ENCODE peak calls at places on chromosomes 16 and 17, in eight cellular contexts. W is A172, K is NCI-H1092 treated with DMSO at 0.1 percent for 48 hours, Q is LoVo, O is transverse colon, Y is heart right ventricle, L is neural crest cell, H is AG08395. B is an unnamed sample.
A peak's percentile ranks its signal among the peaks of the same experiment; 100 is the strongest.

GRCh38 chr17:75410141-75410540 is 4.7 kb upstream of the GRB2 start:
- DNase-seq in K (no peak), O (no peak), Q (no peak), H (no peak), W (no peak), Y (no peak), L (no peak), B (no peak)

GRCh38 chr17:64148699-64149098 is 18.8 kb upstream of the ERN1 start:
- DNase-seq in H (peak; percentile 19), O (no peak), K (no peak), W (no peak), Y (no peak), Q (no peak), L (no peak), B (peak; percentile 23)

GRCh38 chr17:69088643-69089200 is 28.0 kb upstream of the ABCA9 start:
- DNase-seq in O (no peak), Q (no peak), K (no peak), W (no peak), L (no peak), Y (no peak), H (no peak), B (no peak)

GRCh38 chr17:64608571-64608981 is 53.5 kb downstream of the SMURF2 start:
- DNase-seq in H (no peak), O (no peak), Y (no peak), W (no peak), Q (no peak), K (no peak), L (no peak), B (no peak)

GRCh38 chr17:17704931-17705330 is 23.7 kb downstream of the RAI1 start:
- DNase-seq in Y (no peak), K (no peak), O (no peak), W (no peak), H (no peak), L (no peak), Q (no peak), B (no peak)

GRCh38 chr16:12874135-12874534 is 27.3 kb upstream of the SHISA9 start:
- DNase-seq in W (peak; percentile 78), O (no peak), H (peak; percentile 79), K (no peak), Y (no peak), Q (no peak), L (no peak), B (no peak)

GRCh38 chr17:71423871-71424546 is 696.8 kb upstream of the SOX9 start:
- DNase-seq in K (peak; percentile 96), Y (no peak), L (no peak), H (no peak), Q (peak; percentile 94), W (peak; percentile 99), O (no peak), B (no peak)

GRCh38 chr17:8954339-8954738 is 11.2 kb downstream of the PIK3R5 start:
- DNase-seq in O (peak; percentile 59), H (no peak), K (no peak), Y (peak; percentile 56), W (no peak), L (no peak), Q (no peak), B (peak; percentile 76)

GRCh38 chr16:67396159-67396774 is 3.0 kb upstream of the TPPP3 start:
- DNase-seq in K (peak; percentile 91), Y (peak; percentile 80), O (peak; percentile 92), H (peak; percentile 86), L (peak; percentile 61), Q (peak; percentile 71), W (peak; percentile 85), B (no peak)

GRCh38 chr17:66354472-66354871 is 52.1 kb downstream of the PRKCA start:
- DNase-seq in K (no peak), O (no peak), Y (no peak), W (no peak), Q (no peak), H (no peak), L (no peak), B (no peak)

GRCh38 chr17:74119049-74119580 is 84.4 kb upstream of the RPL38 start:
- DNase-seq in W (no peak), O (no peak), Y (no peak), Q (no peak), K (no peak), H (no peak), L (no peak), B (no peak)

GRCh38 chr17:8046306-8046928 is 7.6 kb downstream of the ALOX15B start:
- DNase-seq in Q (no peak), K (no peak), L (no peak), H (no peak), Y (no peak), O (no peak), W (no peak), B (no peak)

GRCh38 chr17:50155115-50155819 is 4.8 kb upstream of the PPP1R9B start:
- DNase-seq in O (no peak), Y (peak; percentile 16), K (no peak), L (no peak), H (no peak), Q (no peak), W (no peak), B (no peak)

GRCh38 chr17:78256705-78257559 is 25.5 kb downstream of the TMEM235 start:
- DNase-seq in O (no peak), K (no peak), Y (no peak), Q (no peak), L (no peak), W (no peak), H (no peak), B (no peak)

GRCh38 chr16:80189481-80190163 is 351.2 kb upstream of the DYNLRB2 start:
- DNase-seq in Y (no peak), O (no peak), K (no peak), H (no peak), W (no peak), Q (no peak), L (no peak), B (no peak)

GRCh38 chr16:57576429-57576870 is 34.0 kb downstream of the ADGRG5 start:
- DNase-seq in O (peak; percentile 81), K (peak; percentile 71), Y (peak; percentile 77), L (peak; percentile 90), Q (peak; percentile 68), H (peak; percentile 76), W (peak; percentile 56), B (no peak)

GRCh38 chr17:33506889-33507650 is 214.0 kb upstream of the ASIC2 start:
- DNase-seq in K (no peak), W (peak; percentile 60), Q (no peak), Y (no peak), O (no peak), H (no peak), L (no peak), B (no peak)

GRCh38 chr17:63911657-63912100 is 621 bp upstream of the CSHL1 start:
- DNase-seq in Y (no peak), L (peak; percentile 61), K (peak; percentile 26), O (peak; percentile 44), Q (peak; percentile 24), H (peak; percentile 61), W (peak; percentile 49), B (no peak)

GRCh38 chr16:30622455-30623032 is 12.4 kb upstream of the ZNF689 start:
- DNase-seq in Q (no peak), L (no peak), K (no peak), O (no peak), W (no peak), H (no peak), Y (no peak), B (no peak)

GRCh38 chr17:19720210-19720475 is 3.8 kb upstream of the SLC47A2 start:
- DNase-seq in K (no peak), W (no peak), Q (no peak), H (no peak), O (no peak), Y (no peak), L (no peak), B (no peak)

GRCh38 chr16:84029297-84030096 is 13.1 kb downstream of the SLC38A8 start:
- DNase-seq in Y (no peak), O (no peak), L (no peak), W (no peak), H (no peak), K (no peak), Q (no peak), B (peak; percentile 27)

GRCh38 chr17:8785547-8786412 is 13.4 kb downstream of the MFSD6L start:
- DNase-seq in Q (peak; percentile 56), W (peak; percentile 73), L (peak; percentile 88), K (peak; percentile 3), O (peak; percentile 79), H (peak; percentile 82), Y (peak; percentile 83), B (no peak)

GRCh38 chr17:53316073-53316472 is 506.7 kb upstream of the KIF2B start:
- DNase-seq in L (no peak), Y (no peak), H (no peak), W (no peak), K (no peak), Q (no peak), O (no peak), B (no peak)

B was measured in GF-D8.